ENCODE peak calls at places on chromosomes 3 and 15, in nine cellular contexts. V is activated CD4-positive, alpha-beta T cell treated with anti-CD3 and anti-CD28 coated beads, Interleukin-2, amount 10 ng/mL, durations not matched to agents 7 days and 5 days; U is RKO; A is neural crest cell; M is T follicular helper cell; H is NCI-H1417 treated with DMSO at 0.1 percent for 48 hours; K is Daoy; I is GM12891; L is hepatocyte. B is an unnamed sample.

GRCh38 chr15:77738441-77739437 is 106.0 kb upstream of the LINGO1 start:
- DNase-seq in L (no peak), A (no peak), I (no peak), K (no peak), U (no peak), M (no peak), H (peak), V (no peak), B (no peak)

GRCh38 chr3:122305818-122306621 is 19.0 kb upstream of the CSTA start:
- DNase-seq in I (no peak), V (peak), M (no peak), H (no peak), K (no peak), A (no peak), L (peak), U (peak), B (peak)

GRCh38 chr3:167151671-167152070 is 228.4 kb downstream of the ZBBX start:
- DNase-seq in K (no peak), V (no peak), M (no peak), I (no peak), U (peak), L (no peak), A (no peak), H (no peak), B (no peak)

GRCh38 chr15:60679256-60679655 is 200.3 kb upstream of the ICE2 start:
- DNase-seq in L (no peak), I (no peak), U (no peak), A (no peak), V (no peak), H (no peak), K (peak), M (no peak), B (no peak)

GRCh38 chr15:45855907-45856579 is 221.2 kb downstream of the SQOR start:
- DNase-seq in U (no peak), K (no peak), A (no peak), I (no peak), L (peak), H (no peak), M (no peak), V (no peak), B (peak)

GRCh38 chr3:152447509-152447908 is 178.8 kb downstream of the MBNL1 start:
- DNase-seq in M (no peak), U (no peak), I (no peak), A (no peak), K (no peak), H (no peak), V (no peak), L (no peak), B (no peak)

GRCh38 chr15:63233667-63234419 is 43.6 kb upstream of the APH1B start:
- DNase-seq in L (no peak), H (no peak), A (no peak), M (no peak), K (peak), V (no peak), I (no peak), U (peak), B (no peak)

GRCh38 chr15:71568226-71568625 is 242.1 kb upstream of the NR2E3 start:
- DNase-seq in L (no peak), M (no peak), U (no peak), A (no peak), I (no peak), H (no peak), K (no peak), V (no peak), B (no peak)

GRCh38 chr3:170306015-170306414 is 51.5 kb upstream of the SKIL start:
- DNase-seq in A (no peak), V (no peak), I (no peak), M (no peak), L (no peak), H (no peak), U (no peak), K (no peak), B (no peak)

GRCh38 chr3:4720316-4721075 is 227.3 kb downstream of the ITPR1 start:
- DNase-seq in M (no peak), L (peak), I (no peak), A (no peak), V (peak), K (peak), U (no peak), H (no peak), B (peak)

GRCh38 chr3:10666621-10667020 is 149.4 kb upstream of the SLC6A11 start:
- DNase-seq in L (peak), K (peak), V (no peak), A (no peak), H (no peak), U (no peak), M (no peak), I (no peak), B (peak)

GRCh38 chr3:157092219-157092618 is 67.7 kb downstream of the CCNL1 start:
- DNase-seq in A (no peak), K (no peak), V (no peak), M (no peak), U (no peak), H (no peak), L (no peak), I (no peak), B (no peak)

GRCh38 chr15:74400915-74401757 is 32.6 kb downstream of the SEMA7A start:
- DNase-seq in H (no peak), U (no peak), A (no peak), V (peak), L (no peak), K (peak), M (no peak), I (no peak), B (no peak)

GRCh38 chr3:142056656-142057330 is 92.6 kb downstream of the TFDP2 start:
- DNase-seq in K (no peak), V (no peak), M (no peak), U (peak), I (no peak), H (no peak), L (no peak), A (no peak), B (no peak)

GRCh38 chr3:25911525-25912295 is 121.8 kb downstream of the OXSM start:
- DNase-seq in M (peak), I (no peak), K (no peak), A (no peak), U (no peak), V (peak), L (no peak), H (no peak), B (no peak)

GRCh38 chr3:135412475-135412874 is 553.1 kb upstream of the PPP2R3A start:
- DNase-seq in A (no peak), U (no peak), H (no peak), V (no peak), K (no peak), L (no peak), I (no peak), M (no peak), B (no peak)

GRCh38 chr3:185361920-185362319 is 1.0 kb upstream of the MAP3K13 start:
- DNase-seq in K (no peak), I (no peak), U (no peak), L (no peak), A (no peak), V (no peak), M (no peak), H (no peak), B (no peak)

GRCh38 chr15:51024735-51025453 is 69.8 kb downstream of the TNFAIP8L3 start:
- DNase-seq in K (no peak), I (no peak), M (no peak), U (no peak), V (no peak), L (no peak), A (no peak), H (no peak), B (no peak)

GRCh38 chr15:58190419-58190818 is 52.2 kb downstream of the AQP9 start:
- DNase-seq in M (no peak), V (no peak), K (no peak), I (no peak), H (no peak), U (no peak), L (no peak), A (no peak), B (peak)

GRCh38 chr3:70085613-70086012 is 86.1 kb downstream of the SAMMSON start:
- DNase-seq in K (no peak), U (no peak), V (no peak), H (no peak), M (no peak), L (no peak), A (no peak), I (no peak), B (no peak)

GRCh38 chr15:28904541-28905303 is 18.9 kb downstream of the APBA2 start:
- DNase-seq in K (no peak), M (no peak), U (no peak), L (no peak), A (no peak), H (no peak), I (no peak), V (no peak), B (no peak)